ENCODE peak calls at places on chromosome 22, in four cellular contexts. Y is Right ventricle myocardium superior; L is foreskin fibroblast; Q is effector memory CD8-positive, alpha-beta T cell. E is an unnamed sample.

GRCh38 chr22:50030315-50031188 is 18.0 kb upstream of the IL17REL start:
- DNase-seq in L (peak), Q (peak), Y (peak), E (peak)

GRCh38 chr22:48486163-48486957 is 1341.3 kb downstream of the BRD1 start:
- DNase-seq in Y (peak), Q (no peak), L (no peak), E (no peak)

GRCh38 chr22:36329217-36330078 is 58.3 kb downstream of the MYH9 start:
- DNase-seq in Q (peak), L (peak), Y (peak), E (no peak)

GRCh38 chr22:19002684-19003038 is 66.6 kb upstream of the PRODH start:
- DNase-seq in Q (no peak), Y (no peak), L (no peak), E (no peak)

GRCh38 chr22:37179622-37180420 is 8.2 kb downstream of the C1QTNF6 start:
- DNase-seq in Q (no peak), L (no peak), Y (no peak), E (no peak)

GRCh38 chr22:28410050-28410816 is 269.4 kb downstream of the TTC28 start:
- DNase-seq in Q (no peak), Y (no peak), L (peak), E (no peak)

GRCh38 chr22:43203471-43203981 is 16.6 kb upstream of the TTLL12 start:
- DNase-seq in L (no peak), Y (no peak), Q (no peak), E (no peak)

GRCh38 chr22:21917206-21917958 is 35.3 kb downstream of the PPM1F start:
- DNase-seq in L (no peak), Q (no peak), Y (no peak), E (no peak)

GRCh38 chr22:23258826-23259170 is 78.5 kb downstream of the BCR start:
- DNase-seq in Y (no peak), Q (no peak), L (no peak), E (no peak)

GRCh38 chr22:25569983-25570382 is 5.5 kb downstream of the GRK3 start:
- DNase-seq in Q (no peak), Y (no peak), L (no peak), E (no peak)

GRCh38 chr22:34878996-34879395 is 187.0 kb upstream of the ISX start:
- DNase-seq in L (no peak), Y (no peak), Q (no peak), E (no peak)

GRCh38 chr22:49657275-49657973 is 170.2 kb downstream of the BRD1 start:
- DNase-seq in Q (peak), Y (peak), L (no peak), E (no peak)

GRCh38 chr22:46395145-46395544 is 59.6 kb downstream of the TRMU start:
- DNase-seq in Q (no peak), Y (no peak), L (no peak), E (no peak)

GRCh38 chr22:31179345-31179744 is 19.4 kb downstream of the RNF185 start:
- DNase-seq in L (no peak), Y (no peak), Q (no peak), E (no peak)

GRCh38 chr22:28822930-28823481 is 22.6 kb upstream of the XBP1 start:
- DNase-seq in Y (no peak), Q (no peak), L (no peak), E (no peak)

GRCh38 chr22:22721681-22722309 is 77.4 kb downstream of the GGTLC2 start:
- DNase-seq in L (peak), Y (no peak), Q (peak), E (no peak)

GRCh38 chr22:20494978-20495860 is at the start of gene KLHL22:
- DNase-seq in Q (no peak), L (no peak), Y (peak), E (peak)

GRCh38 chr22:35835998-35836691 is 118.5 kb downstream of the APOL5 start:
- DNase-seq in Y (peak), L (peak), Q (no peak), E (no peak)

GRCh38 chr22:42655693-42656092 is 6.5 kb upstream of the CYB5R3 start:
- DNase-seq in Y (no peak), L (no peak), Q (no peak), E (no peak)

GRCh38 chr22:19888131-19888746 is 33.6 kb upstream of the GNB1L start:
- DNase-seq in Q (no peak), L (no peak), Y (peak), E (no peak)

GRCh38 chr22:39927544-39927943 is 26.7 kb downstream of the GRAP2 start:
- DNase-seq in Q (no peak), Y (no peak), L (no peak), E (no peak)

GRCh38 chr22:50299724-50300619 is 7.5 kb downstream of the PLXNB2 start:
- DNase-seq in Y (no peak), Q (no peak), L (no peak), E (peak)

GRCh38 chr22:39215430-39216142 is 29.2 kb downstream of the PDGFB start:
- DNase-seq in Y (no peak), Q (peak), L (no peak), E (no peak)

GRCh38 chr22:20536590-20537324 is 29.3 kb downstream of the MED15 start:
- DNase-seq in Y (peak), Q (no peak), L (no peak), E (no peak)

GRCh38 chr22:44360686-44361381 is 48.1 kb upstream of the SHISAL1 start:
- DNase-seq in L (peak), Q (no peak), Y (peak), E (no peak)

GRCh38 chr22:33372875-33373274 is 314.7 kb upstream of the SYN3 start:
- DNase-seq in L (no peak), Q (no peak), Y (no peak), E (no peak)

GRCh38 chr22:21064917-21065864 is 19.4 kb downstream of the LRRC74B start:
- DNase-seq in L (no peak), Q (no peak), Y (no peak), E (no peak)

GRCh38 chr22:30573594-30574094 is 821 bp downstream of the GAL3ST1 start:
- DNase-seq in Y (no peak), L (no peak), Q (no peak), E (no peak)

GRCh38 chr22:47836957-47837356 is 1074.5 kb downstream of the TBC1D22A start:
- DNase-seq in Q (no peak), L (peak), Y (no peak), E (no peak)

GRCh38 chr22:49372530-49373288 is 455.0 kb downstream of the BRD1 start:
- DNase-seq in Y (no peak), L (no peak), Q (no peak), E (no peak)

GRCh38 chr22:24059121-24059520 is 48.0 kb downstream of the CABIN1 start:
- DNase-seq in Y (no peak), L (peak), Q (no peak), E (no peak)

E was measured in neural crest cell.